ENCODE peak calls at places on chromosome 5, in four cellular contexts. G, K, V and J are unnamed samples.
A peak's percentile ranks its signal among the peaks of the same experiment; 100 is the strongest.

GRCh38 chr5:67799732-67800234 is 415.8 kb upstream of the PIK3R1 start:
- DNase-seq in G (peak; percentile 25), K (no peak), V (no peak), J (peak; percentile 60)

GRCh38 chr5:15946026-15946425 is 233.6 kb downstream of the MARCHF11 start:
- DNase-seq in G (no peak), K (no peak), V (no peak), J (no peak)

GRCh38 chr5:143396353-143396940 is 7.0 kb downstream of the NR3C1 start:
- DNase-seq in G (no peak), K (no peak), V (no peak), J (no peak)

GRCh38 chr5:96977228-96977627 is 41.3 kb downstream of the LNPEP start:
- DNase-seq in G (no peak), K (no peak), V (no peak), J (no peak)

GRCh38 chr5:133116601-133117000 is 64.8 kb downstream of the HSPA4 start:
- DNase-seq in G (no peak), K (no peak), V (no peak), J (no peak)

GRCh38 chr5:107337281-107337680 is 333.5 kb downstream of the EFNA5 start:
- DNase-seq in G (no peak), K (no peak), V (no peak), J (no peak)

GRCh38 chr5:8458038-8458383 is 589.1 kb downstream of the MTRR start:
- DNase-seq in G (no peak), K (no peak), V (peak; percentile 15), J (peak; percentile 28)

GRCh38 chr5:5351288-5352089 is 71.0 kb upstream of the ICE1 start:
- DNase-seq in G (no peak), K (no peak), V (no peak), J (no peak)

GRCh38 chr5:157506981-157507780 is 47.2 kb downstream of the NIPAL4 start:
- DNase-seq in G (peak; percentile 54), K (no peak), V (no peak), J (no peak)